ENCODE peak calls at places on chromosome 19, in four cellular contexts. V, W, Y and N are unnamed samples.

GRCh38 chr19:51354742-51355148 is 11.4 kb downstream of the ETFB start:
- DNase-seq in V (no peak), W (no peak), Y (no peak), N (no peak)

GRCh38 chr19:32676186-32676894 is 692 bp downstream of the RGS9BP start:
- DNase-seq in V (no peak), W (no peak), Y (peak), N (no peak)

GRCh38 chr19:48501961-48502719 is 9.5 kb downstream of the LMTK3 start:
- DNase-seq in V (peak), W (peak), Y (peak), N (no peak)

GRCh38 chr19:3899531-3900294 is 19.2 kb downstream of the ATCAY start:
- DNase-seq in V (no peak), W (peak), Y (no peak), N (no peak)

GRCh38 chr19:57812201-57812600 is 2.5 kb downstream of the ZNF552 start:
- DNase-seq in V (no peak), W (no peak), Y (no peak), N (no peak)

GRCh38 chr19:39557791-39558622 is 18.0 kb upstream of the EID2 start:
- DNase-seq in V (peak), W (no peak), Y (no peak), N (no peak)

GRCh38 chr19:48718711-48719231 is 754 bp downstream of the MAMSTR start:
- DNase-seq in V (no peak), W (no peak), Y (no peak), N (no peak)

GRCh38 chr19:58579473-58580142 is 6.5 kb upstream of the MZF1 start:
- DNase-seq in V (no peak), W (no peak), Y (no peak), N (no peak)

GRCh38 chr19:17035842-17036424 is 9.3 kb upstream of the CPAMD8 start:
- DNase-seq in V (no peak), W (no peak), Y (no peak), N (peak)

GRCh38 chr19:36142046-36142445 is 2.2 kb downstream of the CAPNS1 start:
- DNase-seq in V (no peak), W (no peak), Y (no peak), N (no peak)

GRCh38 chr19:13920940-13921744 is 15.1 kb downstream of the CC2D1A start:
- DNase-seq in V (peak), W (no peak), Y (no peak), N (no peak)

GRCh38 chr19:45045671-45046353 is 7.0 kb downstream of the CLASRP start:
- DNase-seq in V (no peak), W (no peak), Y (no peak), N (no peak)

GRCh38 chr19:2059422-2060201 is 8.6 kb upstream of the MKNK2 start:
- DNase-seq in V (no peak), W (peak), Y (no peak), N (peak)

GRCh38 chr19:7860166-7860901 is 13.9 kb downstream of the PRR36 start:
- DNase-seq in V (no peak), W (no peak), Y (no peak), N (no peak)